ENCODE peak calls at places on chromosomes 6 and 20, in seven cellular contexts. One of them, this sample, is unnamed.
A peak's percentile ranks its signal among the peaks of the same experiment; 100 is the strongest.

GRCh38 chr6:82555801-82556200 is 192.2 kb downstream of the TPBG start:
- DNase-seq in transverse colon: no peak
- DNase-seq in heart left ventricle: no peak
- DNase-seq in IMR-90: peak; percentile 19
- DNase-seq in body of pancreas: no peak
- DNase-seq in endothelial cell of umbilical vein: no peak
- DNase-seq in tibial nerve: no peak
- DNase-seq in this sample: no peak

GRCh38 chr6:158559338-158559894 is 475 bp upstream of the TMEM181 start:
- DNase-seq in transverse colon: no peak
- DNase-seq in heart left ventricle: no peak
- DNase-seq in IMR-90: no peak
- DNase-seq in body of pancreas: no peak
- DNase-seq in endothelial cell of umbilical vein: no peak
- DNase-seq in tibial nerve: no peak
- DNase-seq in this sample: no peak

GRCh38 chr20:60132162-60132826 is 174.1 kb downstream of the CDH26 start:
- DNase-seq in transverse colon: no peak
- DNase-seq in heart left ventricle: no peak
- DNase-seq in IMR-90: no peak
- DNase-seq in body of pancreas: no peak
- DNase-seq in endothelial cell of umbilical vein: no peak
- DNase-seq in tibial nerve: no peak
- DNase-seq in this sample: no peak

GRCh38 chr6:1958257-1958656 is 287.1 kb downstream of the GMDS start:
- DNase-seq in transverse colon: no peak
- DNase-seq in heart left ventricle: no peak
- DNase-seq in IMR-90: no peak
- DNase-seq in body of pancreas: no peak
- DNase-seq in endothelial cell of umbilical vein: no peak
- DNase-seq in tibial nerve: no peak
- DNase-seq in this sample: no peak

GRCh38 chr6:158777510-158777909 is 41.7 kb downstream of the EZR start:
- DNase-seq in transverse colon: no peak
- DNase-seq in heart left ventricle: no peak
- DNase-seq in IMR-90: no peak
- DNase-seq in body of pancreas: no peak
- DNase-seq in endothelial cell of umbilical vein: no peak
- DNase-seq in tibial nerve: no peak
- DNase-seq in this sample: no peak

GRCh38 chr20:37539956-37540455 is 12.3 kb upstream of the BLCAP start:
- DNase-seq in transverse colon: no peak
- DNase-seq in heart left ventricle: no peak
- DNase-seq in IMR-90: no peak
- DNase-seq in body of pancreas: no peak
- DNase-seq in endothelial cell of umbilical vein: no peak
- DNase-seq in tibial nerve: no peak
- DNase-seq in this sample: peak; percentile 18

GRCh38 chr20:44690781-44691423 is 24.3 kb upstream of the CCN5 start:
- DNase-seq in transverse colon: no peak
- DNase-seq in heart left ventricle: peak; percentile 44
- DNase-seq in IMR-90: no peak
- DNase-seq in body of pancreas: no peak
- DNase-seq in endothelial cell of umbilical vein: no peak
- DNase-seq in tibial nerve: no peak
- DNase-seq in this sample: no peak

GRCh38 chr6:133340557-133340956 is 99.4 kb downstream of the EYA4 start:
- DNase-seq in transverse colon: no peak
- DNase-seq in heart left ventricle: no peak
- DNase-seq in IMR-90: peak; percentile 56
- DNase-seq in body of pancreas: no peak
- DNase-seq in endothelial cell of umbilical vein: no peak
- DNase-seq in tibial nerve: no peak
- DNase-seq in this sample: no peak

GRCh38 chr20:47773381-47773786 is 11.9 kb downstream of the SULF2 start:
- DNase-seq in transverse colon: peak; percentile 67
- DNase-seq in heart left ventricle: peak; percentile 28
- DNase-seq in IMR-90: no peak
- DNase-seq in body of pancreas: peak; percentile 29
- DNase-seq in endothelial cell of umbilical vein: peak; percentile 78
- DNase-seq in tibial nerve: no peak
- DNase-seq in this sample: no peak

GRCh38 chr6:97586344-97586743 is 303.3 kb upstream of the MMS22L start:
- DNase-seq in transverse colon: no peak
- DNase-seq in heart left ventricle: no peak
- DNase-seq in IMR-90: peak; percentile 49
- DNase-seq in body of pancreas: no peak
- DNase-seq in endothelial cell of umbilical vein: no peak
- DNase-seq in tibial nerve: no peak
- DNase-seq in this sample: no peak

GRCh38 chr20:32660661-32661060 is 13.1 kb downstream of the C20orf203 start:
- DNase-seq in transverse colon: no peak
- DNase-seq in heart left ventricle: no peak
- DNase-seq in IMR-90: no peak
- DNase-seq in body of pancreas: no peak
- DNase-seq in endothelial cell of umbilical vein: no peak
- DNase-seq in tibial nerve: no peak
- DNase-seq in this sample: no peak

GRCh38 chr6:157953580-157954091 is 28.0 kb upstream of the SYNJ2 start:
- DNase-seq in transverse colon: no peak
- DNase-seq in heart left ventricle: no peak
- DNase-seq in IMR-90: no peak
- DNase-seq in body of pancreas: no peak
- DNase-seq in endothelial cell of umbilical vein: peak; percentile 38
- DNase-seq in tibial nerve: no peak
- DNase-seq in this sample: no peak

GRCh38 chr6:4256969-4257368 is 121.6 kb upstream of the ECI2 start:
- DNase-seq in transverse colon: no peak
- DNase-seq in heart left ventricle: no peak
- DNase-seq in IMR-90: peak; percentile 34
- DNase-seq in body of pancreas: no peak
- DNase-seq in endothelial cell of umbilical vein: peak; percentile 47
- DNase-seq in tibial nerve: no peak
- DNase-seq in this sample: no peak

GRCh38 chr20:22368235-22368634 is 216.1 kb downstream of the FOXA2 start:
- DNase-seq in transverse colon: no peak
- DNase-seq in heart left ventricle: no peak
- DNase-seq in IMR-90: no peak
- DNase-seq in body of pancreas: no peak
- DNase-seq in endothelial cell of umbilical vein: no peak
- DNase-seq in tibial nerve: no peak
- DNase-seq in this sample: no peak

GRCh38 chr6:141593311-141593710 is 539.4 kb upstream of the GJE1 start:
- DNase-seq in transverse colon: no peak
- DNase-seq in heart left ventricle: no peak
- DNase-seq in IMR-90: no peak
- DNase-seq in body of pancreas: no peak
- DNase-seq in endothelial cell of umbilical vein: no peak
- DNase-seq in tibial nerve: no peak
- DNase-seq in this sample: no peak

GRCh38 chr6:8088886-8089285 is 13.5 kb downstream of the EEF1E1 start:
- DNase-seq in transverse colon: no peak
- DNase-seq in heart left ventricle: no peak
- DNase-seq in IMR-90: no peak
- DNase-seq in body of pancreas: no peak
- DNase-seq in endothelial cell of umbilical vein: no peak
- DNase-seq in tibial nerve: no peak
- DNase-seq in this sample: no peak

GRCh38 chr6:53541900-53542299 is 3.0 kb downstream of the GCLC start:
- DNase-seq in transverse colon: no peak
- DNase-seq in heart left ventricle: no peak
- DNase-seq in IMR-90: no peak
- DNase-seq in body of pancreas: no peak
- DNase-seq in endothelial cell of umbilical vein: no peak
- DNase-seq in tibial nerve: no peak
- DNase-seq in this sample: no peak

GRCh38 chr6:50925981-50926380 is 107.3 kb downstream of the TFAP2B start:
- DNase-seq in transverse colon: no peak
- DNase-seq in heart left ventricle: no peak
- DNase-seq in IMR-90: no peak
- DNase-seq in body of pancreas: no peak
- DNase-seq in endothelial cell of umbilical vein: no peak
- DNase-seq in tibial nerve: no peak
- DNase-seq in this sample: no peak

GRCh38 chr20:11905460-11906150 is 12.1 kb upstream of the BTBD3 start:
- DNase-seq in transverse colon: no peak
- DNase-seq in heart left ventricle: no peak
- DNase-seq in IMR-90: peak; percentile 29
- DNase-seq in body of pancreas: no peak
- DNase-seq in endothelial cell of umbilical vein: no peak
- DNase-seq in tibial nerve: no peak
- DNase-seq in this sample: no peak

GRCh38 chr20:59063358-59064213 is 21.0 kb upstream of the PRELID3B start:
- DNase-seq in transverse colon: no peak
- DNase-seq in heart left ventricle: peak; percentile 68
- DNase-seq in IMR-90: peak; percentile 95
- DNase-seq in body of pancreas: peak; percentile 12
- DNase-seq in endothelial cell of umbilical vein: peak; percentile 68
- DNase-seq in tibial nerve: no peak
- DNase-seq in this sample: no peak

GRCh38 chr20:19771031-19771430 is 13.0 kb downstream of the RIN2 start:
- DNase-seq in transverse colon: no peak
- DNase-seq in heart left ventricle: no peak
- DNase-seq in IMR-90: no peak
- DNase-seq in body of pancreas: no peak
- DNase-seq in endothelial cell of umbilical vein: no peak
- DNase-seq in tibial nerve: no peak
- DNase-seq in this sample: no peak
- H3K27ac ChIP-seq in transverse colon: no peak overlapping the region
- H3K27ac ChIP-seq in heart left ventricle: no peak overlapping the region
- H3K27ac ChIP-seq in IMR-90: no peak overlapping the region
- H3K27ac ChIP-seq in body of pancreas: no peak overlapping the region
- H3K27ac ChIP-seq in endothelial cell of umbilical vein: no peak overlapping the region
- H3K27ac ChIP-seq in tibial nerve: no peak overlapping the region
- H3K27ac ChIP-seq in this sample: no peak overlapping the region

GRCh38 chr20:57407541-57407956 is 16.4 kb downstream of the RBM38 start:
- DNase-seq in transverse colon: no peak
- DNase-seq in heart left ventricle: no peak
- DNase-seq in IMR-90: no peak
- DNase-seq in body of pancreas: no peak
- DNase-seq in endothelial cell of umbilical vein: no peak
- DNase-seq in tibial nerve: no peak
- DNase-seq in this sample: no peak
- TF ChIP-seq POLR2A in transverse colon: no peak
- TF ChIP-seq POLR2A in heart left ventricle: no peak
- TF ChIP-seq POLR2A in IMR-90: no peak
- TF ChIP-seq POLR2A in body of pancreas: no peak
- TF ChIP-seq POLR2A in endothelial cell of umbilical vein: no peak
- TF ChIP-seq POLR2A in tibial nerve: no peak
- TF ChIP-seq POLR2A in this sample: no peak

GRCh38 chr6:46628976-46629375 is 23.6 kb downstream of the CYP39A1 start:
- DNase-seq in transverse colon: no peak
- DNase-seq in heart left ventricle: no peak
- DNase-seq in IMR-90: no peak
- DNase-seq in body of pancreas: no peak
- DNase-seq in endothelial cell of umbilical vein: no peak
- DNase-seq in tibial nerve: no peak
- DNase-seq in this sample: no peak
- H3K4me1 ChIP-seq in transverse colon: peaks cover 6% of the 10 kb centered on the region
- H3K4me1 ChIP-seq in heart left ventricle: no peaks in the 10 kb centered on the region
- H3K4me1 ChIP-seq in IMR-90: no peaks in the 10 kb centered on the region
- H3K4me1 ChIP-seq in body of pancreas: peaks cover 5% of the 10 kb centered on the region
- H3K4me1 ChIP-seq in endothelial cell of umbilical vein: no peaks in the 10 kb centered on the region
- H3K4me1 ChIP-seq in tibial nerve: no peaks in the 10 kb centered on the region
- H3K4me1 ChIP-seq in this sample: no peaks in the 10 kb centered on the region

GRCh38 chr20:63744158-63744557 is 4.6 kb downstream of the SLC2A4RG start:
- DNase-seq in transverse colon: no peak
- DNase-seq in heart left ventricle: no peak
- DNase-seq in IMR-90: no peak
- DNase-seq in body of pancreas: no peak
- DNase-seq in endothelial cell of umbilical vein: no peak
- DNase-seq in tibial nerve: no peak
- DNase-seq in this sample: no peak
- H3K27ac ChIP-seq in transverse colon: no peak overlapping the region
- H3K27ac ChIP-seq in heart left ventricle: no peak overlapping the region
- H3K27ac ChIP-seq in IMR-90: no peak overlapping the region
- H3K27ac ChIP-seq in body of pancreas: no peak overlapping the region
- H3K27ac ChIP-seq in endothelial cell of umbilical vein: no peak overlapping the region
- H3K27ac ChIP-seq in tibial nerve: peak overlapping the region; percentile 0
- H3K27ac ChIP-seq in this sample: no peak overlapping the region

DNA sequence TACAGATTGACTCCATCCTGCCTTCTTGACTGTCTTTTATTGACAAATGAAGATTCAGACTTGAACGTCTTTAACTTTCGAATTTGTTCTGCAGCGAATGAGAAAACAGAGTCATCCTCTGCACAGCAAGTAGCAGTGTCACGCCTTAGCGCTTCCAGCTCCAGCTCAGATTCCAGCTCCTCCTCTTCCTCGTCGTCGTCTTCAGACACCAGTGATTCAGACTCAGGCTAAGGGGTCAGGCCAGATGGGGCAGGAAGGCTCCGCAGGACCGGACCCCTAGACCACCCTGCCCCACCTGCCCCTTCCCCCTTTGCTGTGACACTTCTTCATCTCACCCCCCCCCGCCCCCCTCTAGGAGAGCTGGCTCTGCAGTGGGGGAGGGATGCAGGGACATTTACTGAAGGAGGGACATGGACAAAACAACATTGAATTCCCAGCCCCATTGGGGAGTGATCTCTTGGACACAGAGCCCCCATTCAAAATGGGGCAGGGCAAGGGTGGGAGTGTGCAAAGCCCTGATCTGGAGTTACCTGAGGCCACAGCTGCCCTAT is 12.2 kb downstream of the BRD2 start:
- DNase-seq in transverse colon: no peak
- DNase-seq in heart left ventricle: no peak
- DNase-seq in IMR-90: no peak
- DNase-seq in body of pancreas: no peak
- DNase-seq in endothelial cell of umbilical vein: no peak
- DNase-seq in tibial nerve: no peak
- DNase-seq in this sample: no peak
- TF ChIP-seq POLR2A in transverse colon: no peak
- TF ChIP-seq POLR2A in heart left ventricle: no peak
- TF ChIP-seq POLR2A in IMR-90: no peak
- TF ChIP-seq POLR2A in body of pancreas: no peak
- TF ChIP-seq POLR2A in endothelial cell of umbilical vein: peak; percentile 49
- TF ChIP-seq POLR2A in tibial nerve: no peak
- TF ChIP-seq POLR2A in this sample: no peak

This sample was measured in Peyer's patch.